ENCODE peak calls at places on chromosomes 16 and 17, in ten cellular contexts. One of them, this sample, is unnamed.
A peak's percentile ranks its signal among the peaks of the same experiment; 100 is the strongest.

GRCh38 chr16:70437017-70437581 is 1.8 kb downstream of the ST3GAL2 start:
- DNase-seq in bronchial epithelial cell: no peak
- DNase-seq in OCI-LY7: peak; percentile 64
- DNase-seq in CD8-positive, alpha-beta T cell: no peak
- DNase-seq in left ventricle myocardium inferior: no peak
- DNase-seq in keratinocyte: no peak
- DNase-seq in kidney epithelial cell: no peak
- DNase-seq in BE2C: peak; percentile 81
- DNase-seq in fibroblast of the aortic adventitia: peak; percentile 89
- DNase-seq in Calu3: no peak
- DNase-seq in this sample: no peak

GRCh38 chr16:85573696-85574641 is 39.2 kb upstream of the GSE1 start:
- DNase-seq in left ventricle myocardium inferior: peak; percentile 75
- DNase-seq in keratinocyte: no peak
- DNase-seq in BE2C: peak; percentile 96
- DNase-seq in CD8-positive, alpha-beta T cell: no peak
- DNase-seq in fibroblast of the aortic adventitia: peak; percentile 77
- DNase-seq in kidney epithelial cell: no peak
- DNase-seq in Calu3: no peak
- DNase-seq in OCI-LY7: no peak
- DNase-seq in bronchial epithelial cell: no peak
- DNase-seq in this sample: peak; percentile 58

GRCh38 chr17:75695830-75696271 is 25.4 kb upstream of the ITGB4 start:
- DNase-seq in OCI-LY7: no peak
- DNase-seq in BE2C: no peak
- DNase-seq in Calu3: no peak
- DNase-seq in fibroblast of the aortic adventitia: no peak
- DNase-seq in left ventricle myocardium inferior: peak; percentile 73
- DNase-seq in keratinocyte: no peak
- DNase-seq in kidney epithelial cell: no peak
- DNase-seq in CD8-positive, alpha-beta T cell: no peak
- DNase-seq in bronchial epithelial cell: no peak
- DNase-seq in this sample: no peak

GRCh38 chr16:79381552-79382042 is 218.9 kb downstream of the MAF start:
- DNase-seq in left ventricle myocardium inferior: no peak
- DNase-seq in BE2C: no peak
- DNase-seq in fibroblast of the aortic adventitia: no peak
- DNase-seq in bronchial epithelial cell: no peak
- DNase-seq in kidney epithelial cell: no peak
- DNase-seq in Calu3: no peak
- DNase-seq in OCI-LY7: no peak
- DNase-seq in CD8-positive, alpha-beta T cell: peak; percentile 13
- DNase-seq in keratinocyte: no peak
- DNase-seq in this sample: peak; percentile 15

GRCh38 chr17:8940866-8941471 is 24.5 kb downstream of the PIK3R5 start:
- DNase-seq in fibroblast of the aortic adventitia: no peak
- DNase-seq in bronchial epithelial cell: no peak
- DNase-seq in left ventricle myocardium inferior: no peak
- DNase-seq in OCI-LY7: no peak
- DNase-seq in Calu3: no peak
- DNase-seq in CD8-positive, alpha-beta T cell: peak; percentile 48
- DNase-seq in BE2C: no peak
- DNase-seq in kidney epithelial cell: no peak
- DNase-seq in keratinocyte: no peak
- DNase-seq in this sample: no peak

GRCh38 chr16:54006693-54007092 is 279.9 kb downstream of the IRX3 start:
- DNase-seq in Calu3: no peak
- DNase-seq in OCI-LY7: no peak
- DNase-seq in BE2C: no peak
- DNase-seq in kidney epithelial cell: no peak
- DNase-seq in fibroblast of the aortic adventitia: no peak
- DNase-seq in CD8-positive, alpha-beta T cell: no peak
- DNase-seq in keratinocyte: no peak
- DNase-seq in bronchial epithelial cell: no peak
- DNase-seq in left ventricle myocardium inferior: no peak
- DNase-seq in this sample: no peak

GRCh38 chr16:21158208-21159110 is at the start of gene LDAF1:
- DNase-seq in BE2C: peak; percentile 78
- DNase-seq in OCI-LY7: peak; percentile 85
- DNase-seq in kidney epithelial cell: no peak
- DNase-seq in bronchial epithelial cell: peak; percentile 64
- DNase-seq in CD8-positive, alpha-beta T cell: peak; percentile 77
- DNase-seq in keratinocyte: no peak
- DNase-seq in left ventricle myocardium inferior: peak; percentile 89
- DNase-seq in fibroblast of the aortic adventitia: peak; percentile 70
- DNase-seq in Calu3: peak; percentile 94
- DNase-seq in this sample: peak; percentile 81

GRCh38 chr16:4011225-4011939 is 104.9 kb downstream of the ADCY9 start:
- DNase-seq in fibroblast of the aortic adventitia: no peak
- DNase-seq in OCI-LY7: no peak
- DNase-seq in keratinocyte: no peak
- DNase-seq in CD8-positive, alpha-beta T cell: no peak
- DNase-seq in Calu3: no peak
- DNase-seq in left ventricle myocardium inferior: no peak
- DNase-seq in BE2C: no peak
- DNase-seq in bronchial epithelial cell: no peak
- DNase-seq in kidney epithelial cell: no peak
- DNase-seq in this sample: no peak

GRCh38 chr17:7992516-7992915 is 9.9 kb upstream of the GUCY2D start:
- DNase-seq in keratinocyte: peak; percentile 96
- DNase-seq in left ventricle myocardium inferior: no peak
- DNase-seq in CD8-positive, alpha-beta T cell: no peak
- DNase-seq in Calu3: no peak
- DNase-seq in kidney epithelial cell: peak; percentile 62
- DNase-seq in OCI-LY7: no peak
- DNase-seq in fibroblast of the aortic adventitia: peak; percentile 50
- DNase-seq in bronchial epithelial cell: peak; percentile 99
- DNase-seq in BE2C: no peak
- DNase-seq in this sample: no peak

DNA sequence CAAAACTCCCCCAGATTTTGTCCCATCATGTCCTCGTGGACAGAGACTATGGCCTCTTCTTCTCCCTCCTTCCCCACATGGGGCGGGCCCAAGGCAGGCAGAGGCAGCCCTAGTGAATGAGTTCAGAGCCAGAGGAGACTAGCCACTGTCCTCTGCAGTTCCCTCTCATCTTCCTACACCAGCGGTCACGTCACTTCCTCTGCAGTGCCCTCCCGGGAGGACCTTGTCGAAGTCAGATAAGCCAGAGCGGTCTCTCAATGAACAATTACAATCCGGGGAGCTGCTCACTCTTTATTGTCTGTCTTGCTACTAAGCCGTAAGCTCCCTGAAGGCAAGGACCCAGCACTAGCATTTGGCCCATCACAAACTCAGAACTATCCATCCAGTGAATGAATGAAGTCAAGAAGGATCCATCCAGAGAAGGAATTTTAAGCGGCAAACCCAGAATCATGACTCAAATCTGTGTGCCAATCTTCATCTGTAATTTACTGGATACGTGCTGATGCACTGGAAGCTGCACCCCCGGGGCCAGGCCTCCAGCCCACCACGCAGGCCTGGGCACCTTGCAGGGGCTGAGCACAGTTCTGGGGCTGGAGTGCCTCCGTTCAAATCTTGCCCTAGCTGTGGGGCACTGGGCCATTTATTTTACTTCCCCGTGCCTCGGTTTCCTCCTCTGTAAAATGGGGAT is 18.1 kb downstream of the ZNF423 start:
- DNase-seq in bronchial epithelial cell: no peak
- DNase-seq in BE2C: no peak
- DNase-seq in OCI-LY7: no peak
- DNase-seq in keratinocyte: no peak
- DNase-seq in Calu3: no peak
- DNase-seq in fibroblast of the aortic adventitia: no peak
- DNase-seq in kidney epithelial cell: no peak
- DNase-seq in left ventricle myocardium inferior: no peak
- DNase-seq in CD8-positive, alpha-beta T cell: no peak
- DNase-seq in this sample: no peak
- TF ChIP-seq CTCF in bronchial epithelial cell: no peak
- TF ChIP-seq CTCF in BE2C: no peak
- TF ChIP-seq CTCF in OCI-LY7: no peak
- TF ChIP-seq CTCF in keratinocyte: no peak
- TF ChIP-seq CTCF in Calu3: no peak
- TF ChIP-seq CTCF in fibroblast of the aortic adventitia: no peak
- TF ChIP-seq CTCF in kidney epithelial cell: no peak
- TF ChIP-seq CTCF in left ventricle myocardium inferior: no peak
- TF ChIP-seq CTCF in CD8-positive, alpha-beta T cell: no peak
- TF ChIP-seq CTCF in this sample: no peak

GRCh38 chr17:42845918-42846593 is 1.7 kb downstream of the AOC2 start:
- DNase-seq in CD8-positive, alpha-beta T cell: no peak
- DNase-seq in kidney epithelial cell: no peak
- DNase-seq in fibroblast of the aortic adventitia: no peak
- DNase-seq in Calu3: no peak
- DNase-seq in keratinocyte: no peak
- DNase-seq in bronchial epithelial cell: no peak
- DNase-seq in left ventricle myocardium inferior: no peak
- DNase-seq in BE2C: no peak
- DNase-seq in OCI-LY7: no peak
- DNase-seq in this sample: no peak

GRCh38 chr17:42845556-42845917 is 1.2 kb downstream of the AOC2 start:
- DNase-seq in CD8-positive, alpha-beta T cell: no peak
- DNase-seq in BE2C: no peak
- DNase-seq in Calu3: no peak
- DNase-seq in fibroblast of the aortic adventitia: no peak
- DNase-seq in keratinocyte: no peak
- DNase-seq in kidney epithelial cell: no peak
- DNase-seq in bronchial epithelial cell: no peak
- DNase-seq in left ventricle myocardium inferior: no peak
- DNase-seq in OCI-LY7: no peak
- DNase-seq in this sample: no peak

GRCh38 chr17:42843358-42843934 is 934 bp upstream of the AOC2 start:
- DNase-seq in fibroblast of the aortic adventitia: peak; percentile 85
- DNase-seq in OCI-LY7: peak; percentile 56
- DNase-seq in Calu3: peak; percentile 61
- DNase-seq in kidney epithelial cell: no peak
- DNase-seq in keratinocyte: no peak
- DNase-seq in BE2C: peak; percentile 45
- DNase-seq in left ventricle myocardium inferior: no peak
- DNase-seq in CD8-positive, alpha-beta T cell: no peak
- DNase-seq in bronchial epithelial cell: peak; percentile 56
- DNase-seq in this sample: peak; percentile 55

GRCh38 chr17:42844271-42844670 is at the start of gene AOC2:
- DNase-seq in kidney epithelial cell: no peak
- DNase-seq in OCI-LY7: no peak
- DNase-seq in CD8-positive, alpha-beta T cell: no peak
- DNase-seq in fibroblast of the aortic adventitia: peak; percentile 61
- DNase-seq in bronchial epithelial cell: no peak
- DNase-seq in left ventricle myocardium inferior: no peak
- DNase-seq in Calu3: no peak
- DNase-seq in keratinocyte: no peak
- DNase-seq in BE2C: no peak
- DNase-seq in this sample: no peak

GRCh38 chr17:42844761-42845555 is 578 bp downstream of the AOC2 start:
- DNase-seq in BE2C: no peak
- DNase-seq in left ventricle myocardium inferior: no peak
- DNase-seq in OCI-LY7: no peak
- DNase-seq in Calu3: no peak
- DNase-seq in fibroblast of the aortic adventitia: no peak
- DNase-seq in CD8-positive, alpha-beta T cell: no peak
- DNase-seq in kidney epithelial cell: no peak
- DNase-seq in bronchial epithelial cell: no peak
- DNase-seq in keratinocyte: no peak
- DNase-seq in this sample: no peak
- TF ChIP-seq CTCF in BE2C: no peak
- TF ChIP-seq CTCF in left ventricle myocardium inferior: no peak
- TF ChIP-seq CTCF in OCI-LY7: no peak
- TF ChIP-seq CTCF in Calu3: no peak
- TF ChIP-seq CTCF in fibroblast of the aortic adventitia: no peak
- TF ChIP-seq CTCF in CD8-positive, alpha-beta T cell: no peak
- TF ChIP-seq CTCF in kidney epithelial cell: no peak
- TF ChIP-seq CTCF in bronchial epithelial cell: no peak
- TF ChIP-seq CTCF in keratinocyte: no peak
- TF ChIP-seq CTCF in this sample: no peak

DNA sequence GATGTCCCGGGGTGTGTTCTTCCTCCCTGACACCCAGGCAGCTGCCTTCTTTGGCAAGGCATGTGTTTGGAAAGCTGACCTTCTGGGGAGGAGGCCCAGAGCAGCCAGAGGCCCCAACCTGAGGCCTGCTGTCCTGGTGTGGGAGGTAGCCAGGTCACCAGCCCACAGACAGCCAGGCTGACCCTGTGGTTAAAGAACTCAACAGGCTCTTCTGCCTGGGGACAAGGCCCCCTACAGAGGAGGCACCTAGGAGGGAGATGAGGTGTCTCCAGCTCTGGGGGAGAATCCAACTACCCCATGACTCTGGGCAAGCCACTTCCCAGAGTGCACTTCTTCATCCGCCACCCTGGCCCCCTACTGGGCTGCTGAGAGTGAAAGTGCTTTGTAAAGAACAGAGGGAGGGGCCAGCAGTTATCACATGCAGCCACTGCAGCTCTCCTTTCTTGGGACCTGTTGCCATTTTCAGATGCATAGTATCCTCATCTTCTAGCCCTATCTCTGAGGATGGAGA is 13.1 kb upstream of the SREBF1 start:
- DNase-seq in Calu3: no peak
- DNase-seq in OCI-LY7: peak; percentile 85
- DNase-seq in left ventricle myocardium inferior: peak; percentile 42
- DNase-seq in kidney epithelial cell: no peak
- DNase-seq in keratinocyte: no peak
- DNase-seq in bronchial epithelial cell: no peak
- DNase-seq in CD8-positive, alpha-beta T cell: peak; percentile 72
- DNase-seq in BE2C: no peak
- DNase-seq in fibroblast of the aortic adventitia: peak; percentile 51
- DNase-seq in this sample: peak; percentile 52
- TF ChIP-seq CTCF in Calu3: no peak
- TF ChIP-seq CTCF in OCI-LY7: peak; percentile 68
- TF ChIP-seq CTCF in left ventricle myocardium inferior: peak; percentile 53
- TF ChIP-seq CTCF in kidney epithelial cell: peak; percentile 42
- TF ChIP-seq CTCF in keratinocyte: peak; percentile 10
- TF ChIP-seq CTCF in bronchial epithelial cell: no peak
- TF ChIP-seq CTCF in CD8-positive, alpha-beta T cell: no peak
- TF ChIP-seq CTCF in BE2C: peak; percentile 28
- TF ChIP-seq CTCF in fibroblast of the aortic adventitia: peak; percentile 41
- TF ChIP-seq CTCF in this sample: no peak

DNA sequence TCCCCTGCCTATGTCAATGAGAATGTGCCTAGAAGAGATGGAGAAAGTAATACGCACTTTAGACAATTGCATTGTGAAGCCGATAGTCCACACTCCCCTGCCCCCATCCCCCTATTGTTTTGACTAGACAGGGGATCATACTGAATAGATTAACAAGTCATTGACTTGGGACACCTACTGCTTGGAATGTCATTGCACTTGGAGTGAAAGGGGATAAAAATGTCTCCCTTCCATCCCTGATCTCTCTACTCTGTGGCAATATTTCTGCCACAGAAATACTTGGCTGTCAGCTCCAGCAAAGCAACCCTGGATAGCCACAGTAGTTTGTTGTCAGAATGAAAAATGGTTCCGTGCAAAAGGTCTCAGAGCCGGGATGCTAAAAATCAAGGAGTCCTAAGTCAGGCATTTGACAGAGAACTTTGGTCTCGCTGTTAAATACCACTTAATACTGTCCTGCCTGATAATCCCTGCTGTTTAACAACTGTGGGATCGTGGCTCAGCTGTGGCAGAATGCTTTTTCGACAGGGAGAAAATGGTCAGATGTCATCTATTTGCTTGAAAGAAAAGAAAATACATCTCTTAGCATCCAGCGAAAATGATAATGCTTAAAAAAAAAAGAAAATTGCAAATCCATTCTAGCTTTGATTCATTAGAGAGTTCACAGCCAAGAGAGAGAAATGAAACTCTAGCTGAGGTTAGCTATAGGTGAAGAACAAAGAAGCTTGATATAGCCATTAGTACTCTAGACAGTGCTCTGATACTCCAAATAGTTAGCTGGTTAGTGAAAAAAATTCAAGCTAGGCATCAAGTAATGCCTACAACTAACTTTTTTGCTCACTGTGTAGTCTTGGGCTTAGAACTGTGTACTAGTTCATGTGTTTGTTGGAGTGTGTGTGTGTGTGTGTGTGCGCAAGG is 721.9 kb upstream of the SOX9 start:
- DNase-seq in CD8-positive, alpha-beta T cell: no peak
- DNase-seq in fibroblast of the aortic adventitia: peak; percentile 16
- DNase-seq in Calu3: no peak
- DNase-seq in bronchial epithelial cell: no peak
- DNase-seq in keratinocyte: no peak
- DNase-seq in OCI-LY7: no peak
- DNase-seq in left ventricle myocardium inferior: no peak
- DNase-seq in BE2C: no peak
- DNase-seq in kidney epithelial cell: no peak
- DNase-seq in this sample: no peak
- TF ChIP-seq CTCF in CD8-positive, alpha-beta T cell: no peak
- TF ChIP-seq CTCF in fibroblast of the aortic adventitia: no peak
- TF ChIP-seq CTCF in Calu3: no peak
- TF ChIP-seq CTCF in bronchial epithelial cell: no peak
- TF ChIP-seq CTCF in keratinocyte: no peak
- TF ChIP-seq CTCF in OCI-LY7: no peak
- TF ChIP-seq CTCF in left ventricle myocardium inferior: no peak
- TF ChIP-seq CTCF in BE2C: no peak
- TF ChIP-seq CTCF in kidney epithelial cell: no peak
- TF ChIP-seq CTCF in this sample: no peak